ENCODE peak calls at places on chromosomes 5 and 9, in five cellular contexts. G is mammary epithelial cell, J is HCT116, L is thyroid gland, O is A549. U is an unnamed sample. For H3K9me3, the result is how much of the 10 kb centered on the place peaks cover.

GRCh38 chr9:91116226-91116625 is 245.5 kb downstream of the AUH start:
- DNase-seq in G (no peak), J (no peak), L (peak), O (no peak), U (no peak)

GRCh38 chr5:1702318-1702717 is 97.3 kb downstream of the MRPL36 start:
- DNase-seq in G (no peak), J (no peak), L (no peak), O (no peak), U (no peak)

GRCh38 chr5:171309526-171310333 is 682 bp downstream of the TLX3 start:
- DNase-seq in G (no peak), J (peak), L (no peak), O (peak), U (no peak)

GRCh38 chr5:57431816-57432215 is 50.8 kb downstream of the ACTBL2 start:
- DNase-seq in G (no peak), J (no peak), L (no peak), O (no peak), U (no peak)

GRCh38 chr5:168301593-168302388 is 10.3 kb downstream of the WWC1 start:
- DNase-seq in G (peak), J (peak), L (peak), O (peak), U (peak)

GRCh38 chr9:127867356-127868277 is 9.9 kb downstream of the AK1 start:
- DNase-seq in G (no peak), J (no peak), L (peak), O (no peak), U (no peak)

GRCh38 chr5:122751293-122751753 is 23.6 kb upstream of the SNX2 start:
- DNase-seq in G (peak), J (no peak), L (no peak), O (peak), U (no peak)

GRCh38 chr5:95709967-95710650 is 21.0 kb upstream of the RHOBTB3 start:
- DNase-seq in G (no peak), J (peak), L (peak), O (peak), U (no peak)

GRCh38 chr5:172010278-172010677 is 3.8 kb upstream of the FBXW11 start:
- DNase-seq in G (peak), J (no peak), L (no peak), O (peak), U (no peak)

GRCh38 chr9:111094433-111095421 is 56.5 kb upstream of the LPAR1 start:
- DNase-seq in G (peak), J (no peak), L (peak), O (peak), U (no peak)

GRCh38 chr9:72533322-72533721 is 11.9 kb downstream of the TMC1 start:
- DNase-seq in G (peak), J (no peak), L (no peak), O (no peak), U (no peak)

GRCh38 chr5:107422494-107422893 is 248.2 kb downstream of the EFNA5 start:
- DNase-seq in G (no peak), J (no peak), L (no peak), O (no peak), U (no peak)

GRCh38 chr9:73180373-73180772 is 28.7 kb downstream of the ANXA1 start:
- DNase-seq in G (no peak), J (no peak), L (no peak), O (no peak), U (no peak)

GRCh38 chr5:103561670-103562069 is 919 bp downstream of the NUDT12 start:
- DNase-seq in G (peak), J (no peak), L (no peak), O (no peak), U (no peak)

GRCh38 chr9:2234371-2234893 is 219.3 kb downstream of the SMARCA2 start:
- DNase-seq in G (peak), J (no peak), L (peak), O (no peak), U (no peak)

GRCh38 chr9:114861273-114861672 is 55.4 kb upstream of the TNFSF15 start:
- DNase-seq in G (no peak), J (no peak), L (no peak), O (no peak), U (no peak)

GRCh38 chr9:134515026-134515821 is 126.4 kb upstream of the COL5A1 start:
- DNase-seq in G (no peak), J (no peak), L (no peak), O (no peak), U (no peak)

GRCh38 chr5:180862645-180863044 is 1.6 kb upstream of the ZFP62 start:
- DNase-seq in G (no peak), J (no peak), L (no peak), O (no peak), U (no peak)

GRCh38 chr5:67013719-67014118 is 182.9 kb downstream of the CD180 start:
- DNase-seq in G (no peak), J (no peak), L (no peak), O (no peak), U (no peak)

GRCh38 chr5:160961761-160962160 is 109.8 kb upstream of the ATP10B start:
- DNase-seq in G (no peak), J (no peak), L (no peak), O (no peak), U (no peak)

GRCh38 chr5:56565693-56566092 is 249.7 kb upstream of the MAP3K1 start:
- DNase-seq in G (no peak), J (no peak), L (no peak), O (no peak), U (no peak)

GRCh38 chr9:74770508-74771261 is 117.0 kb downstream of the TRPM6 start:
- DNase-seq in G (no peak), J (peak), L (no peak), O (peak), U (no peak)

GRCh38 chr5:134592141-134592746 is 40.4 kb downstream of the SAR1B start:
- DNase-seq in G (peak), J (no peak), L (peak), O (no peak), U (peak)

GRCh38 chr5:37921452-37921851 is 81.6 kb upstream of the GDNF start:
- DNase-seq in G (peak), J (no peak), L (no peak), O (no peak), U (no peak)

GRCh38 chr5:32852535-32852934 is 141.4 kb downstream of the NPR3 start:
- DNase-seq in G (no peak), J (no peak), L (peak), O (peak), U (no peak)

GRCh38 chr9:100715100-100715379 is 137.2 kb downstream of the CAVIN4 start:
- DNase-seq in G (no peak), J (no peak), L (no peak), O (no peak), U (no peak)
- TF ChIP-seq CTCF in G (no peak), J (no peak), L (no peak), O (no peak), U (no peak)

GRCh38 chr5:158511454-158511853 is 588.3 kb downstream of the EBF1 start:
- DNase-seq in G (no peak), J (no peak), L (no peak), O (no peak), U (no peak)

GRCh38 chr5:158510479-158510878 is 589.2 kb downstream of the EBF1 start:
- DNase-seq in G (no peak), J (no peak), L (no peak), O (no peak), U (no peak)

GRCh38 chr5:158502686-158503085 is 597.0 kb downstream of the EBF1 start:
- DNase-seq in G (no peak), J (no peak), L (no peak), O (no peak), U (no peak)

DNA sequence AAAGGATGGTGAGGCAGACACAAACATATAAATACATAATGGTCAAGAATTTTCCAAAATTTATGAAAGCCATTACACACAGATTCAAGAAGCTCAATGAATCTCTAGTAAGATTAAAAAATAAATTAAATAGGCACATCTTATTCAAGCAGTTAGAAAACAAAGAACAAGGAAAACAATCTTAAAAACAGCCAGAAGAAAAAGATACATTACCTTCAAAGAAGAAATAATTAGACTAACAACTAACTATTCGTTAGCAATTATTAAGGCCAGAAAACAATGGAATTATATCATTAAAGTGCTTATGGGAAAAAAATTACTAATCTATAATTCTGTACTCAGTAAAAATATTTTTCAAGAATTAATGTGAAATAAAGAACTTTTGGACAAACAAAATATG is 593.1 kb downstream of the EBF1 start:
- DNase-seq in G (no peak), J (no peak), L (no peak), O (no peak), U (no peak)
- H3K9me3 ChIP-seq in G (under half), J (under half), L (under half), O (under half), U (under half)

GRCh38 chr9:14350766-14351165 is 36.8 kb upstream of the NFIB start:
- DNase-seq in G (peak), J (no peak), L (no peak), O (no peak), U (no peak)

GRCh38 chr9:14352549-14352948 is 38.6 kb upstream of the NFIB start:
- DNase-seq in G (no peak), J (no peak), L (no peak), O (no peak), U (no peak)

GRCh38 chr9:14349818-14350333 is 35.9 kb upstream of the NFIB start:
- DNase-seq in G (no peak), J (no peak), L (no peak), O (no peak), U (no peak)

GRCh38 chr9:14349141-14349817 is 35.3 kb upstream of the NFIB start:
- DNase-seq in G (peak), J (no peak), L (no peak), O (no peak), U (no peak)

GRCh38 chr9:14351206-14351605 is 37.3 kb upstream of the NFIB start:
- DNase-seq in G (peak), J (no peak), L (no peak), O (no peak), U (no peak)
- H3K4me3 ChIP-seq in G (no peak), J (no peak), L (no peak), O (no peak), U (no peak)

GRCh38 chr5:125317546-125317995 is 571.1 kb upstream of the ZNF608 start:
- DNase-seq in G (no peak), J (no peak), L (no peak), O (no peak), U (no peak)

GRCh38 chr5:125316913-125317545 is 570.6 kb upstream of the ZNF608 start:
- DNase-seq in G (no peak), J (no peak), L (no peak), O (peak), U (no peak)

GRCh38 chr5:125311743-125312142 is 565.3 kb upstream of the ZNF608 start:
- DNase-seq in G (peak), J (no peak), L (no peak), O (peak), U (no peak)

GRCh38 chr5:125313555-125313954 is 567.1 kb upstream of the ZNF608 start:
- DNase-seq in G (no peak), J (no peak), L (no peak), O (no peak), U (no peak)

DNA sequence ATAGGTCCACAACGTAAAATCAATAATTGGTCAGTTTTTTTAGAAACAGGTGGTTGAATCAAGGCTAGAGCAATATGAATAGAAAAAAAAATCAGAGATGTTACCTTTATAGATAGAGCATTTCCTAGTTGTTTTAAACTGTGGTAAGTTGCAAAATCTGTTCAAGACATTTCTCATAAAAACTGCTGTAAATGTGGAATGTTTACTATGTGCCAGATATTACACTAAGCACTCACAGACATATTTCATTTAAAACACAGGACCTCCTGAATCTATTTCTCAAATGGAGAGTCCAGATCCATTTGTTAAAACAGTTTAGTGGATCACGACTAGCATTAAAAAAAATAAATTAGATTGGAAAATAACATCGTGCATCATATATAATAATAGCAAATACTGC is 569.9 kb upstream of the ZNF608 start:
- DNase-seq in G (no peak), J (no peak), L (no peak), O (no peak), U (no peak)
- TF ChIP-seq CTCF in G (no peak), J (no peak), L (no peak), O (no peak), U (no peak)

DNA sequence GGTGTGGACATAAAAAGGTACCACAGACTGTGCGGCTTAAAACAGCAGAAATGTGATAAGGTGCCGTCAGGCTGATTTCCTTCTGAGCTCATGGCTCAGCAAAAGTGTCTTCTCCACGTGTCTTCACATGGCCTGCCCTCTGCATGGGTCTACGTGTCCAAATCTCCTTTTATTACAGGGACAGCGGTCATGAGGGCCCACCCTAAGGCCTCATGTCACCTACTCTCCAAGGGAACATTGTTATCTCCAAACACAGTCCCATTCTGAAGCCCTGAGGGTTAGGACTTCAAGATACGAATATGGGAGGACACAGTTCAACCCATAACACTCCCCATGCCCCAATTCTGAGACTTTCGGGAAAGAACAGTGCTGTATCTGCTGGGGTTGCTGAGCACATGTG is 35.2 kb downstream of the COL23A1 start:
- DNase-seq in G (no peak), J (no peak), L (no peak), O (no peak), U (no peak)
- H3K9me3 ChIP-seq in G (under half), J (under half), L (under half), O (under half), U (under half)

GRCh38 chr5:179316111-179316551 is 29.1 kb downstream of the ADAMTS2 start:
- DNase-seq in G (no peak), J (no peak), L (no peak), O (no peak), U (peak)

GRCh38 chr5:179314606-179315355 is 30.5 kb downstream of the ADAMTS2 start:
- DNase-seq in G (no peak), J (no peak), L (no peak), O (no peak), U (peak)

GRCh38 chr5:179315356-179315890 is 29.8 kb downstream of the ADAMTS2 start:
- DNase-seq in G (no peak), J (no peak), L (no peak), O (no peak), U (peak)

GRCh38 chr5:179312557-179313235 is 32.6 kb downstream of the ADAMTS2 start:
- DNase-seq in G (no peak), J (no peak), L (no peak), O (no peak), U (peak)

DNA sequence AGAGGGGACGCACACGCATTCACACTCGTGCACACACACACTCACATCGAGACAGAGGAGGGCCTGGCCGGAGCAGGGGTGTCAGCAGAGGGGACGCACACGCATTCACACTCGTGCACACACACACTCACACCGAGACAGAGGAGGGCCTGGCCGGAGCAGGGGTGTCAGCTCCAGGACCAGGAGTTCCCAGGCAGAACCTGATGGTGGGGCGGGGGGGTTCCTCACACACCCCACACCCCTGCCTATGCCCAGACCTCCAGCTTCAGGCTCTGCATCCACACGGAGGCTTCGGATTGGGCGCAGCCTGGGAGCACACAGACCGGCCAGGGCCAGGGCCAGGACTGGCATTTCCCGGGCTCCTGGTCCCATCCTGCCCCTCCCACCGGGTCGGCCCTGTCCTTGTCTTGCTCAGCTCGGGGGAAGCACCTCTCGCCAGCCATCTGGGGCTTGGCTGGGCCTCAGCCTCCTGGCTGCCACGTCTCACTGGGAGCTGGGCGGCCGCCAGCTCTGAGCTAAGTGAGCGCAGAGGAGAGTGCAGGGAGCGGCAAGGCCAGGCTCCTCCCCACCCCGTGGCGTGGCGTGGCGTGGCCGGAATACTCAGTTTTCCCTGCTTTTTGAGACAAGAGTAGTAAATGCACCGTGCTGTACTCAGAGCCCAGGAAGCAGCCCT is 31.3 kb downstream of the ADAMTS2 start:
- DNase-seq in G (no peak), J (no peak), L (peak), O (no peak), U (peak)
- H3K4me3 ChIP-seq in G (no peak), J (no peak), L (no peak), O (no peak), U (no peak)